ENCODE peak calls at places on chromosomes 3 and 15, in seven cellular contexts. Z is A673; B is NCI-H2171; P is NCI-H748 treated with DMSO at 0.1 percent for 48 hours; E is stimulated activated CD8-positive, alpha-beta memory T cell treated with anti-CD3 and anti-CD28 coated beads, Interleukin-4, amount 100 ng/mL, for 4 hours; U is naive thymus-derived CD8-positive, alpha-beta T cell; G is CD4-positive, CD25-positive, alpha-beta regulatory T cell. M is an unnamed sample.

GRCh38 chr15:78775472-78775871 is 35.8 kb downstream of the ADAMTS7 start:
- DNase-seq in E (no peak), U (no peak), Z (no peak), G (no peak), B (no peak), P (no peak), M (no peak)

GRCh38 chr3:71341721-71342120 is 241.8 kb downstream of the FOXP1 start:
- DNase-seq in B (no peak), P (no peak), U (no peak), G (no peak), E (no peak), Z (no peak), M (no peak)

GRCh38 chr3:23949784-23950183 is 4.7 kb downstream of the NR1D2 start:
- DNase-seq in P (no peak), U (no peak), Z (peak), G (no peak), B (no peak), E (no peak), M (no peak)

GRCh38 chr15:40454904-40455391 is 14.2 kb downstream of the BAHD1 start:
- DNase-seq in Z (no peak), B (no peak), P (no peak), U (no peak), E (no peak), G (no peak), M (no peak)

GRCh38 chr3:59308684-59309083 is 258.9 kb upstream of the CFAP20DC start:
- DNase-seq in B (no peak), U (no peak), P (no peak), E (no peak), G (no peak), Z (no peak), M (no peak)

GRCh38 chr15:71747128-71748083 is 62.9 kb upstream of the NR2E3 start:
- DNase-seq in E (no peak), P (no peak), Z (no peak), U (no peak), G (no peak), B (no peak), M (no peak)

GRCh38 chr15:72033711-72034110 is 84.2 kb downstream of the MYO9A start:
- DNase-seq in U (no peak), G (no peak), E (no peak), B (no peak), Z (no peak), P (no peak), M (no peak)

GRCh38 chr3:20043398-20043797 is 3.2 kb downstream of the KAT2B start:
- DNase-seq in G (peak), U (peak), P (no peak), Z (no peak), B (no peak), E (peak), M (peak)

GRCh38 chr3:120767106-120767505 is 24.6 kb downstream of the GTF2E1 start:
- DNase-seq in B (no peak), U (no peak), E (no peak), Z (no peak), G (no peak), P (no peak), M (no peak)

GRCh38 chr3:124768812-124769211 is 38.6 kb downstream of the UMPS start:
- DNase-seq in Z (peak), P (no peak), G (peak), B (no peak), U (no peak), E (no peak), M (no peak)

GRCh38 chr3:71725279-71725991 is at the start of gene EIF4E3:
- DNase-seq in P (no peak), Z (no peak), G (peak), E (no peak), B (peak), U (peak), M (peak)

GRCh38 chr3:9206287-9206686 is 43.2 kb downstream of the SRGAP3 start:
- DNase-seq in U (no peak), Z (no peak), P (no peak), B (no peak), E (no peak), G (no peak), M (no peak)

GRCh38 chr15:98649996-98650870 is 1.9 kb downstream of the IGF1R start:
- DNase-seq in G (peak), U (peak), E (no peak), P (no peak), B (peak), Z (peak), M (peak)

GRCh38 chr3:111069974-111070751 is 1.5 kb upstream of the NECTIN3 start:
- DNase-seq in B (no peak), G (peak), P (no peak), Z (no peak), U (no peak), E (no peak), M (no peak)

GRCh38 chr3:124926426-124927116 is 8.0 kb downstream of the MUC13 start:
- DNase-seq in B (no peak), P (no peak), G (no peak), E (no peak), Z (no peak), U (no peak), M (no peak)

M was measured in activated T-helper 1 cell treated with anti-CD3 and anti-CD28 coated beads, Interleukin-12 subunit alpha, Interleukin-12 subunit beta, Interleukin-2, Interleukin-4 antibody, amounts not matched to agents 30 ng/mL and 10 ng/mL and 1 ng/mL, durations not matched to agents 14 hours and 24 hours and 36 hours.